ENCODE peak calls at places on chromosomes 12 and 14, in five cellular contexts. One of them, this sample, is unnamed.

GRCh38 chr12:69061574-69061973 is 128.6 kb upstream of the CPM start:
- DNase-seq in hepatocyte: no peak
- DNase-seq in lower lobe of right lung: no peak
- DNase-seq in body of pancreas: no peak
- DNase-seq in CD4-positive, alpha-beta memory T cell: no peak
- DNase-seq in this sample: no peak

GRCh38 chr14:73209943-73210342 is 27.4 kb upstream of the PAPLN start:
- DNase-seq in body of pancreas: no peak
- DNase-seq in hepatocyte: no peak
- DNase-seq in CD4-positive, alpha-beta memory T cell: no peak
- DNase-seq in lower lobe of right lung: no peak
- DNase-seq in this sample: peak; percentile 53

GRCh38 chr14:100440207-100440631 is 117.1 kb downstream of the SLC25A47 start:
- DNase-seq in hepatocyte: peak; percentile 86
- DNase-seq in lower lobe of right lung: peak; percentile 84
- DNase-seq in body of pancreas: peak; percentile 82
- DNase-seq in CD4-positive, alpha-beta memory T cell: no peak
- DNase-seq in this sample: peak; percentile 79

GRCh38 chr12:83971781-83972180 is 940.8 kb downstream of the SLC6A15 start:
- DNase-seq in hepatocyte: no peak
- DNase-seq in CD4-positive, alpha-beta memory T cell: no peak
- DNase-seq in lower lobe of right lung: no peak
- DNase-seq in body of pancreas: no peak
- DNase-seq in this sample: no peak

GRCh38 chr12:25759752-25760151 is 198.7 kb upstream of the RASSF8 start:
- DNase-seq in body of pancreas: no peak
- DNase-seq in lower lobe of right lung: no peak
- DNase-seq in CD4-positive, alpha-beta memory T cell: no peak
- DNase-seq in hepatocyte: no peak
- DNase-seq in this sample: no peak

GRCh38 chr14:36817071-36817930 is 155.6 kb downstream of the PAX9 start:
- DNase-seq in lower lobe of right lung: no peak
- DNase-seq in hepatocyte: no peak
- DNase-seq in body of pancreas: no peak
- DNase-seq in CD4-positive, alpha-beta memory T cell: no peak
- DNase-seq in this sample: no peak

GRCh38 chr12:65414526-65414925 is 136.0 kb downstream of the MSRB3 start:
- DNase-seq in CD4-positive, alpha-beta memory T cell: no peak
- DNase-seq in hepatocyte: no peak
- DNase-seq in body of pancreas: no peak
- DNase-seq in lower lobe of right lung: no peak
- DNase-seq in this sample: no peak

GRCh38 chr12:95096852-95097251 is 23.4 kb upstream of the NR2C1 start:
- DNase-seq in lower lobe of right lung: no peak
- DNase-seq in CD4-positive, alpha-beta memory T cell: no peak
- DNase-seq in hepatocyte: no peak
- DNase-seq in body of pancreas: peak; percentile 73
- DNase-seq in this sample: no peak

GRCh38 chr14:23358042-23358441 is 5.4 kb upstream of the SLC22A17 start:
- DNase-seq in lower lobe of right lung: no peak
- DNase-seq in body of pancreas: no peak
- DNase-seq in CD4-positive, alpha-beta memory T cell: no peak
- DNase-seq in hepatocyte: no peak
- DNase-seq in this sample: no peak

GRCh38 chr14:105193916-105194782 is 13.0 kb upstream of the NUDT14 start:
- DNase-seq in CD4-positive, alpha-beta memory T cell: no peak
- DNase-seq in body of pancreas: no peak
- DNase-seq in lower lobe of right lung: no peak
- DNase-seq in hepatocyte: peak; percentile 45
- DNase-seq in this sample: no peak

GRCh38 chr12:70403827-70404226 is 37.7 kb downstream of the KCNMB4 start:
- DNase-seq in body of pancreas: no peak
- DNase-seq in hepatocyte: no peak
- DNase-seq in CD4-positive, alpha-beta memory T cell: no peak
- DNase-seq in lower lobe of right lung: no peak
- DNase-seq in this sample: no peak

GRCh38 chr12:69570545-69571399 is 14.5 kb upstream of the CCT2 start:
- DNase-seq in hepatocyte: peak; percentile 80
- DNase-seq in CD4-positive, alpha-beta memory T cell: peak; percentile 60
- DNase-seq in body of pancreas: peak; percentile 70
- DNase-seq in lower lobe of right lung: no peak
- DNase-seq in this sample: peak; percentile 63

GRCh38 chr14:67666733-67667132 is 7.7 kb downstream of the VTI1B start:
- DNase-seq in lower lobe of right lung: no peak
- DNase-seq in body of pancreas: no peak
- DNase-seq in hepatocyte: no peak
- DNase-seq in CD4-positive, alpha-beta memory T cell: no peak
- DNase-seq in this sample: no peak

GRCh38 chr12:98736352-98737326 is 91.5 kb downstream of the APAF1 start:
- DNase-seq in lower lobe of right lung: no peak
- DNase-seq in hepatocyte: peak; percentile 52
- DNase-seq in CD4-positive, alpha-beta memory T cell: no peak
- DNase-seq in body of pancreas: peak; percentile 27
- DNase-seq in this sample: no peak

GRCh38 chr12:80100566-80100965 is 1.2 kb downstream of the OTOGL start:
- DNase-seq in CD4-positive, alpha-beta memory T cell: no peak
- DNase-seq in hepatocyte: no peak
- DNase-seq in body of pancreas: no peak
- DNase-seq in lower lobe of right lung: no peak
- DNase-seq in this sample: no peak

GRCh38 chr12:130644566-130644965 is 71.5 kb downstream of the RIMBP2 start:
- DNase-seq in hepatocyte: no peak
- DNase-seq in lower lobe of right lung: no peak
- DNase-seq in body of pancreas: no peak
- DNase-seq in CD4-positive, alpha-beta memory T cell: no peak
- DNase-seq in this sample: no peak

GRCh38 chr14:106556665-106557289 is 1030.4 kb downstream of the TMEM121 start:
- DNase-seq in lower lobe of right lung: peak; percentile 77
- DNase-seq in body of pancreas: peak; percentile 67
- DNase-seq in hepatocyte: no peak
- DNase-seq in CD4-positive, alpha-beta memory T cell: peak; percentile 62
- DNase-seq in this sample: no peak

GRCh38 chr12:14936224-14936861 is 2.0 kb downstream of the ERP27 start:
- DNase-seq in hepatocyte: no peak
- DNase-seq in CD4-positive, alpha-beta memory T cell: no peak
- DNase-seq in body of pancreas: peak; percentile 70
- DNase-seq in lower lobe of right lung: no peak
- DNase-seq in this sample: no peak

GRCh38 chr14:43894534-43894933 is 612.5 kb downstream of the FSCB start:
- DNase-seq in CD4-positive, alpha-beta memory T cell: no peak
- DNase-seq in hepatocyte: no peak
- DNase-seq in lower lobe of right lung: no peak
- DNase-seq in body of pancreas: no peak
- DNase-seq in this sample: no peak

GRCh38 chr14:50669441-50669986 is 1.4 kb upstream of the SAV1 start:
- DNase-seq in body of pancreas: no peak
- DNase-seq in hepatocyte: no peak
- DNase-seq in CD4-positive, alpha-beta memory T cell: no peak
- DNase-seq in lower lobe of right lung: no peak
- DNase-seq in this sample: no peak

GRCh38 chr14:48563465-48563864 is 888.1 kb upstream of the MDGA2 start:
- DNase-seq in CD4-positive, alpha-beta memory T cell: no peak
- DNase-seq in body of pancreas: no peak
- DNase-seq in hepatocyte: peak; percentile 77
- DNase-seq in lower lobe of right lung: no peak
- DNase-seq in this sample: peak; percentile 86

GRCh38 chr14:55749201-55749812 is 169.3 kb downstream of the KTN1 start:
- DNase-seq in lower lobe of right lung: no peak
- DNase-seq in body of pancreas: peak; percentile 47
- DNase-seq in hepatocyte: no peak
- DNase-seq in CD4-positive, alpha-beta memory T cell: no peak
- DNase-seq in this sample: peak; percentile 11

GRCh38 chr12:53493610-53494391 is 5.5 kb downstream of the MAP3K12 start:
- DNase-seq in hepatocyte: no peak
- DNase-seq in lower lobe of right lung: peak; percentile 24
- DNase-seq in body of pancreas: no peak
- DNase-seq in CD4-positive, alpha-beta memory T cell: no peak
- DNase-seq in this sample: no peak

GRCh38 chr12:111607239-111607638 is 8.1 kb upstream of the ATXN2 start:
- DNase-seq in hepatocyte: no peak
- DNase-seq in body of pancreas: no peak
- DNase-seq in CD4-positive, alpha-beta memory T cell: no peak
- DNase-seq in lower lobe of right lung: no peak
- DNase-seq in this sample: no peak

GRCh38 chr12:26833692-26834168 is 736 bp upstream of the ITPR2 start:
- DNase-seq in hepatocyte: peak; percentile 68
- DNase-seq in body of pancreas: peak; percentile 80
- DNase-seq in lower lobe of right lung: peak; percentile 75
- DNase-seq in CD4-positive, alpha-beta memory T cell: peak; percentile 34
- DNase-seq in this sample: peak; percentile 25

GRCh38 chr14:105878125-105878524 is 351.7 kb downstream of the TMEM121 start:
- DNase-seq in hepatocyte: no peak
- DNase-seq in lower lobe of right lung: peak; percentile 34
- DNase-seq in body of pancreas: no peak
- DNase-seq in CD4-positive, alpha-beta memory T cell: no peak
- DNase-seq in this sample: no peak

GRCh38 chr12:32615441-32615840 is 63.7 kb upstream of the DNM1L start:
- DNase-seq in body of pancreas: no peak
- DNase-seq in lower lobe of right lung: no peak
- DNase-seq in CD4-positive, alpha-beta memory T cell: no peak
- DNase-seq in hepatocyte: peak; percentile 10
- DNase-seq in this sample: no peak

GRCh38 chr12:52815161-52815560 is 1.2 kb upstream of the KRT4 start:
- DNase-seq in lower lobe of right lung: no peak
- DNase-seq in hepatocyte: no peak
- DNase-seq in CD4-positive, alpha-beta memory T cell: no peak
- DNase-seq in body of pancreas: no peak
- DNase-seq in this sample: no peak

GRCh38 chr14:61941421-61941805 is 179.2 kb downstream of the SNAPC1 start:
- DNase-seq in lower lobe of right lung: no peak
- DNase-seq in hepatocyte: no peak
- DNase-seq in CD4-positive, alpha-beta memory T cell: no peak
- DNase-seq in body of pancreas: no peak
- DNase-seq in this sample: no peak

GRCh38 chr14:94397899-94398479 is 9.6 kb upstream of the SERPINA1 start:
- DNase-seq in lower lobe of right lung: no peak
- DNase-seq in hepatocyte: no peak
- DNase-seq in CD4-positive, alpha-beta memory T cell: no peak
- DNase-seq in body of pancreas: no peak
- DNase-seq in this sample: no peak
- H3K4me3 ChIP-seq in lower lobe of right lung: no peak overlapping the region
- H3K4me3 ChIP-seq in hepatocyte: no peak overlapping the region
- H3K4me3 ChIP-seq in CD4-positive, alpha-beta memory T cell: no peak overlapping the region
- H3K4me3 ChIP-seq in body of pancreas: no peak overlapping the region
- H3K4me3 ChIP-seq in this sample: no peak overlapping the region

DNA sequence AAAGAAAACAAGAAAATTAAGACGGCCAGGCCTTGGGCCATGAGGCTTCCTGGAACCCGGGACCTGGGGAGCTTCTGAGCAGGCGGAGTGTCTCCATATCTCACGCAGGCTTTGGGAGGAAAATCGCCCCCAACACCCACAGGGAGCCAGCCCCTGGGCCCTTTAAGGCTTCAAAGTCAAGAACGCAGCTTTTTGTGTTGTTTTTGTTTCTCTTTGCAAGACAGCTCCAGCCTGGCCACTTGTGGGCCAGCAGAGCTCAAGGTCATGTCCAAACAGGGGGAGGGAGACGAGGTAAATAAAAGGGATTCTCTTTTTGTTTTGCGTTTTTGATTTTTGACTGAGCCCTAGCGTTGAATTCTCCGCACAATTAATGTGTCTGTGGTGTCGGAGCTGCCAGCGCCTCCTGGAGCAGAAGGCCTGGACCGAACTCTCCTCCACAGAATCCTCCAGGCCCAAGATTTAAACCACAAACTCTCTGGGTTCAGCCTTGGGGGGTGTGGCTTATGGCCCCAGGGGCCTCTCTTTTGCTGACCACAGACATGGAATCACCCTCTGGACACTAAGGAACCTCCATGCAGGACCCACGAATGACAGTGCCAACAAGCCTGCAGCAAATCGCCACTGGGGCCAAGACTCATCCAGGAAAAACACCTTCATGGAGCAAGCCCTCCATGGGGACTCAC is 8.2 kb downstream of the SCARB1 start:
- DNase-seq in CD4-positive, alpha-beta memory T cell: no peak
- DNase-seq in lower lobe of right lung: no peak
- DNase-seq in body of pancreas: no peak
- DNase-seq in hepatocyte: no peak
- DNase-seq in this sample: no peak
- H3K4me3 ChIP-seq in CD4-positive, alpha-beta memory T cell: no peak overlapping the region
- H3K4me3 ChIP-seq in lower lobe of right lung: no peak overlapping the region
- H3K4me3 ChIP-seq in body of pancreas: no peak overlapping the region
- H3K4me3 ChIP-seq in hepatocyte: no peak overlapping the region
- H3K4me3 ChIP-seq in this sample: no peak overlapping the region

DNA sequence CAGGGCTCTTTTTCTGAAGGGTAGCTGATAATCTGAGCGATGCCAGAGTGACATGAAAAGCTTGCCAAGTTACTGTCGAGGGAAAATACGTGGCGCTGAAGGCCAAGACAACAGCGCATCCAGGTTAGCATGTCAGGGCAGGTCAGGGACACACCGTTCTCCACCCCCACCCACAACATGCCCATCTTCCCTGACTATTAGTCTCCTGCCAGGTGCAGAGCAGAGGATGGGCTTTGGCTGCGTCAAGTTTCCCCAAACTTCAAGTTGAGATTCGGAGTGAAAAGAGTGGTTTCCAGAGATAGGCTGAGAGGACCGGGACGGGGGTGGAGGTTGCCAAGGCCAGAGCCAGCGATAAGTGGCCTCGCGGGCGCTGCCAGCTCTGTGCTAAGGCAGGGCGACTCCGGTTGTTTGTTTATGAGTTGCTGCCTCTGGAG is 1.7 kb downstream of the TRHDE start:
- DNase-seq in lower lobe of right lung: no peak
- DNase-seq in hepatocyte: no peak
- DNase-seq in body of pancreas: peak; percentile 78
- DNase-seq in CD4-positive, alpha-beta memory T cell: no peak
- DNase-seq in this sample: peak; percentile 83
- H3K4me3 ChIP-seq in lower lobe of right lung: peak overlapping the region; percentile 61
- H3K4me3 ChIP-seq in hepatocyte: peak overlapping the region; percentile 80
- H3K4me3 ChIP-seq in body of pancreas: peak overlapping the region; percentile 55
- H3K4me3 ChIP-seq in CD4-positive, alpha-beta memory T cell: no peak overlapping the region
- H3K4me3 ChIP-seq in this sample: peak overlapping the region; percentile 72

GRCh38 chr12:120361506-120362208 is 7.3 kb downstream of the MSI1 start:
- DNase-seq in lower lobe of right lung: no peak
- DNase-seq in hepatocyte: peak; percentile 91
- DNase-seq in CD4-positive, alpha-beta memory T cell: no peak
- DNase-seq in body of pancreas: peak; percentile 68
- DNase-seq in this sample: no peak
- H3K4me3 ChIP-seq in lower lobe of right lung: peak overlapping the region; percentile 25
- H3K4me3 ChIP-seq in hepatocyte: no peak overlapping the region
- H3K4me3 ChIP-seq in CD4-positive, alpha-beta memory T cell: no peak overlapping the region
- H3K4me3 ChIP-seq in body of pancreas: no peak overlapping the region
- H3K4me3 ChIP-seq in this sample: no peak overlapping the region

GRCh38 chr12:12734561-12735071 is 17.4 kb downstream of the CDKN1B start:
- DNase-seq in body of pancreas: peak; percentile 71
- DNase-seq in lower lobe of right lung: no peak
- DNase-seq in hepatocyte: no peak
- DNase-seq in CD4-positive, alpha-beta memory T cell: no peak
- DNase-seq in this sample: no peak

GRCh38 chr12:12735301-12735700 is 18.1 kb downstream of the CDKN1B start:
- DNase-seq in lower lobe of right lung: no peak
- DNase-seq in hepatocyte: no peak
- DNase-seq in CD4-positive, alpha-beta memory T cell: no peak
- DNase-seq in body of pancreas: no peak
- DNase-seq in this sample: no peak

GRCh38 chr12:12734054-12734453 is 16.9 kb downstream of the CDKN1B start:
- DNase-seq in body of pancreas: no peak
- DNase-seq in hepatocyte: no peak
- DNase-seq in lower lobe of right lung: no peak
- DNase-seq in CD4-positive, alpha-beta memory T cell: no peak
- DNase-seq in this sample: no peak

GRCh38 chr12:12733118-12733517 is 15.9 kb downstream of the CDKN1B start:
- DNase-seq in lower lobe of right lung: no peak
- DNase-seq in hepatocyte: no peak
- DNase-seq in CD4-positive, alpha-beta memory T cell: no peak
- DNase-seq in body of pancreas: no peak
- DNase-seq in this sample: no peak

GRCh38 chr12:12736759-12737676 is 19.9 kb downstream of the CDKN1B start:
- DNase-seq in CD4-positive, alpha-beta memory T cell: peak; percentile 61
- DNase-seq in body of pancreas: peak; percentile 56
- DNase-seq in hepatocyte: peak; percentile 57
- DNase-seq in lower lobe of right lung: no peak
- DNase-seq in this sample: peak; percentile 27
- H3K4me3 ChIP-seq in CD4-positive, alpha-beta memory T cell: no peak overlapping the region
- H3K4me3 ChIP-seq in body of pancreas: no peak overlapping the region
- H3K4me3 ChIP-seq in hepatocyte: no peak overlapping the region
- H3K4me3 ChIP-seq in lower lobe of right lung: peak overlapping the region; percentile 16
- H3K4me3 ChIP-seq in this sample: no peak overlapping the region